ENCODE peak calls at places on chromosomes 11 and 22, in ten cellular contexts. K is transverse colon, B is body of pancreas, J is tibial nerve, R is esophagus muscularis mucosa, P is H1, H is endothelial cell of umbilical vein, Y is ovary, Z is right lobe of liver, X is vagina. F is an unnamed sample.

GRCh38 chr11:81915045-81915444 is 818.6 kb downstream of the FAM181B start:
- DNase-seq in K (no peak), B (no peak), J (no peak), R (no peak), P (no peak), H (no peak), Y (no peak), Z (no peak), X (no peak), F (no peak)

GRCh38 chr22:17237031-17237668 is 17.9 kb upstream of the ADA2 start:
- DNase-seq in K (no peak), B (no peak), J (no peak), R (no peak), P (no peak), H (no peak), Y (no peak), Z (no peak), X (no peak), F (no peak)

GRCh38 chr11:134579709-134580634 is 167.9 kb upstream of the B3GAT1 start:
- DNase-seq in K (peak), B (no peak), J (no peak), R (peak), P (peak), H (no peak), Y (no peak), Z (no peak), X (peak), F (no peak)

GRCh38 chr11:1281974-1282365 is 27.5 kb downstream of the TOLLIP start:
- DNase-seq in K (no peak), B (no peak), J (no peak), R (no peak), P (no peak), H (no peak), Y (no peak), Z (no peak), X (no peak), F (no peak)

GRCh38 chr11:118699508-118700220 is 20.2 kb upstream of the TREH start:
- DNase-seq in K (no peak), B (no peak), J (no peak), R (no peak), P (no peak), H (no peak), Y (no peak), Z (no peak), X (no peak), F (no peak)

GRCh38 chr22:46653596-46653995 is 33.4 kb downstream of the GRAMD4 start:
- DNase-seq in K (peak), B (no peak), J (no peak), R (no peak), P (no peak), H (no peak), Y (no peak), Z (no peak), X (no peak), F (no peak)

GRCh38 chr11:7964873-7965272 is 374 bp downstream of the NLRP10 start:
- DNase-seq in K (no peak), B (no peak), J (no peak), R (no peak), P (no peak), H (no peak), Y (no peak), Z (no peak), X (no peak), F (no peak)

GRCh38 chr11:37597776-37598175 is 999.7 kb upstream of the RAG2 start:
- DNase-seq in K (no peak), B (no peak), J (no peak), R (no peak), P (no peak), H (no peak), Y (no peak), Z (no peak), X (no peak), F (no peak)

GRCh38 chr22:46068908-46069481 is 81.3 kb upstream of the PPARA start:
- DNase-seq in K (peak), B (peak), J (peak), R (no peak), P (no peak), H (no peak), Y (no peak), Z (peak), X (no peak), F (no peak)

GRCh38 chr11:62104816-62105610 is 18.8 kb upstream of the INCENP start:
- DNase-seq in K (no peak), B (no peak), J (no peak), R (no peak), P (no peak), H (peak), Y (peak), Z (no peak), X (no peak), F (peak)

GRCh38 chr11:79050784-79051183 is 390.0 kb downstream of the TENM4 start:
- DNase-seq in K (no peak), B (no peak), J (no peak), R (no peak), P (no peak), H (no peak), Y (peak), Z (no peak), X (no peak), F (no peak)

GRCh38 chr11:6611092-6612007 is 666 bp downstream of the TAF10 start:
- DNase-seq in K (peak), B (peak), J (no peak), R (no peak), P (peak), H (peak), Y (peak), Z (peak), X (peak), F (peak)

GRCh38 chr11:975824-976223 is 50.2 kb downstream of the AP2A2 start:
- DNase-seq in K (no peak), B (no peak), J (no peak), R (no peak), P (peak), H (peak), Y (no peak), Z (no peak), X (no peak), F (peak)

GRCh38 chr11:35688023-35688422 is 25.4 kb downstream of the TRIM44 start:
- DNase-seq in K (no peak), B (no peak), J (no peak), R (no peak), P (no peak), H (peak), Y (no peak), Z (no peak), X (no peak), F (no peak)

GRCh38 chr11:114308689-114309089 is 12.5 kb downstream of the NNMT start:
- DNase-seq in K (no peak), B (no peak), J (no peak), R (peak), P (no peak), H (no peak), Y (no peak), Z (no peak), X (no peak), F (no peak)

GRCh38 chr22:35883028-35883620 is 145.5 kb downstream of the RBFOX2 start:
- DNase-seq in K (no peak), B (no peak), J (no peak), R (no peak), P (no peak), H (peak), Y (no peak), Z (no peak), X (no peak), F (no peak)

GRCh38 chr11:73236879-73237278 is 18.8 kb downstream of the P2RY2 start:
- DNase-seq in K (peak), B (peak), J (no peak), R (no peak), P (peak), H (peak), Y (no peak), Z (peak), X (no peak), F (peak)

GRCh38 chr11:132131051-132131450 is 760.6 kb downstream of the NTM start:
- DNase-seq in K (no peak), B (no peak), J (no peak), R (no peak), P (no peak), H (peak), Y (no peak), Z (no peak), X (no peak), F (no peak)

GRCh38 chr11:68982134-68982533 is 1.3 kb upstream of the MRGPRD start:
- DNase-seq in K (no peak), B (no peak), J (no peak), R (no peak), P (no peak), H (no peak), Y (no peak), Z (no peak), X (no peak), F (no peak)

DNA sequence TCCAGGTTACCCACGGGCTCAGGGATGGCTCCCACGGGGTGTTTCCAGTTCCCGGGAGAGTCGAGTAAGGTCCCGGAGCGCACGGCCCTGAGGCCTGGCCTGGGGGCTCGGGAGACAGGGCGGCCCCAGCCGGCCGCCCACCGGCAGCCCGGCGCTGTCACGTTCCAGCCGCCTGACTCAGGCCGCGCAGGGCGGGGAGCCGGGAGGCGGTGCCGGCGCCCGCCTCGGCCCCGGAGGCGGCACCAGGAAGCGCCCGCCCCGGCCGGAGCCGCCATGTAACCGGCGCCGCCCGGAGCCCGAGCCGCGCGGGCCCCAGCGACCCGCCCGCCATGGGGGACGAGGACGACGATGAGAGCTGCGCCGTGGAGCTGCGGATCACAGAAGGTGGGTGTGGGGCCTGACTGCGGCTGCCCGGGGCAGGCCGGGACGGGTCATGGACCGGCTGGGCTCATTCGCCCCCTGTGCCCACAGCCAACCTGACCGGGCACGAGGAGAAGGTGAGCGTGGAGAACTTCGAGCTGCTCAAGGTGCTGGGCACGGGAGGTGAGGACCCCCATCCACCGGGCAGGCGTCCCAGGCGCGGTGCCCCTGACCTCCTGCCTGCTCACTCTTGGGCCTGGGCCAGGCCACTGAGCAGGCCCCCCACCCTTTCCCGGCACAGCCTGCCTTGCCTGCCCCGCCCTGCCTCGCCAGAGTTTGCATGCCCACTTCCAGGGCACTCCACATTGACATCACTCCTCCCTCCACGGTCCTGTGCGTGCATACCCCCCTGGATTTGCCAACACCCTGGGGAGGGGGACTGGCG is at the start of gene RPS6KA4:
- DNase-seq in K (peak), B (peak), J (peak), R (no peak), P (peak), H (peak), Y (peak), Z (peak), X (no peak), F (peak)
- TF ChIP-seq POLR2A in K (peak), B (peak), J (peak), R (no peak), P (no peak), H (peak), Y (peak), Z (peak), X (peak), F (peak)

DNA sequence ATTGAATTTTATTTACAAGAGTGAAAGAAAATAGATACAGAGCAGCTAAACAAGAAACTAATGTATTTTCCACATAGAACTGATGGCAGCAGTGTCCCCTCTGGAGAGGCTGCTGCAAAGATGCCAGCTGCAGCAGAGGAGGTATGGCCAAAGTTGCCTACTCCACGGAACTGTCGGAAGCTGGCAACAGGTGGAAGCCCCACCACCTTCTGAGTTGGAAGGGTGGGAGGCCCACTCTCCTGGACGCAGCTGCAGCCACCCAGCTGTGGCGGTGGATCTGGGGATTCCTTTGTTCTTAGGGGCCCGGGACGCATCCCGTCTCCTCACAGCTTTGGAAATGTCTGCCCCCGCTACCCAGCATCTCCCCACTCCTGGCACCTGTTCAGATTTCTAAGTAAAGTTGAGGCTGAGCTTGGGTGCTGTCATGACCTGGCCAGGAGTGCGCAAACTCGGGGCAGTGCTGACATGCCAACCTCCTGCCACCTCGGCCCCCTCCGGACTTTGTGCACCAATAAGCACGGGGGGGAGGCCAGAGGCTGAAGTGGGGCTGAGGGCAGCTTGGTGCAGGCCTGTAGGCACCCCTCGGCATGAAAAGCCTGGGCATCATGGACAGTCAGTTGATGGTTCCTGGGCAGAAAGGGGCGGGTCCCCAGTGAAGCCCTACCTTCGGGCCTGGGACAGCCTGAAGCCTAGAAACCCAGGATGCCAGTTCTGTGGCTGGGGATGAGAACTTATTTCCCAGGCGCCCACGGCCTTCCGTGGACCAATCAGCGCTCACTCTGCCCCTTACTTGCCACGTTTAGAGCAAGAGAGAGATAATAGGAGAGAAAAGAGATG is 1071.4 kb downstream of the JRKL start:
- DNase-seq in K (no peak), B (no peak), J (no peak), R (no peak), P (no peak), H (no peak), Y (no peak), Z (no peak), X (no peak), F (no peak)
- TF ChIP-seq POLR2A in K (no peak), B (no peak), J (no peak), R (no peak), P (no peak), H (no peak), Y (no peak), Z (no peak), X (no peak), F (no peak)

GRCh38 chr22:38733329-38734202 is 22.2 kb downstream of the SUN2 start:
- DNase-seq in K (peak), B (peak), J (peak), R (peak), P (peak), H (peak), Y (peak), Z (peak), X (no peak), F (peak)
- TF ChIP-seq POLR2A in K (no peak), B (peak), J (no peak), R (no peak), P (no peak), H (no peak), Y (no peak), Z (peak), X (no peak), F (peak)

DNA sequence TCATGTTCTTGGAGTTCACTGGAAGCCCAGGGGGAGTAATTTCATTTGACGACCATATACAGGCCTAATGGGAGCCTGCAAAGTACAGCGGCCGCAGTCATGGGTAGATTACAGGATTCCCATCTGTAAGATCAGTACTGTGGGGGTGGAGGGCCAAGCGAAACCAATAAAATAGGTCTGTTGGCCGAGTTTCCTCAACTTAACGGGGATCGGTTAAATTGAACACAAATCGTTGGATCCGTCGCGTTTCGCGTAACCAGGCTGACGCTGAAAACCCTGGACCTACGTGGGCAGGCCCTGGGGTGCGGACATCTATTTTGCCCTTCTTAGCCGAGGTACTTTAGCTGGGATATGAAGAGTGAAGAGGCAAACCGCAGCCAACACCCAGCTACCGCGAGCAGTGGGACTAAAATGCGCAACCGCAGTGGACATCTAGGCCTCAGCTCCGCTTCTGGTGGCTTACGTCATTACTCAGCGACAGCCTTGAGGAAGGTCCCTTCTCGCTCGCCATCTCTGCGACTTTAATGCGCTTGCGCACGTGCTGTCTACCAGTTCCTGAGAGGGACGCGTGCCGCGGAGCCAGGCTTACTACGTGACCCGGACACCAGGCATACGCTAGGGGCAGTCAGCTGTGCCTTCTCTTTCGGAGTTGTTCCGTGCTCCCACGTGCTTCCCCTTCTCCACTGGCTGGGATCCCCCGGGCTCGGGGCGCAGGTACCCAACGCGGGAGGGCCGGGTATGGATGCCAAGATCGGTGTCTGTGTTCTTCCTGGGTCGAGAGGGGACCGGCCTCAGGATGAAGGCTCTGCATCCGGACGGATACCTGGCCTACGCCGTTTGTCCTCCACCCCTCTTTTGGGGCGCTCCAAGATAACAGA is at the start of gene NAT10:
- DNase-seq in K (peak), B (peak), J (peak), R (peak), P (peak), H (peak), Y (peak), Z (peak), X (peak), F (peak)
- TF ChIP-seq POLR2A in K (peak), B (peak), J (peak), R (peak), P (peak), H (peak), Y (peak), Z (peak), X (peak), F (peak)

GRCh38 chr22:26428515-26429457 is at the start of gene ASPHD2:
- DNase-seq in K (peak), B (peak), J (no peak), R (no peak), P (peak), H (peak), Y (peak), Z (peak), X (no peak), F (peak)
- TF ChIP-seq POLR2A in K (peak), B (peak), J (no peak), R (no peak), P (peak), H (peak), Y (no peak), Z (peak), X (peak), F (no peak)

DNA sequence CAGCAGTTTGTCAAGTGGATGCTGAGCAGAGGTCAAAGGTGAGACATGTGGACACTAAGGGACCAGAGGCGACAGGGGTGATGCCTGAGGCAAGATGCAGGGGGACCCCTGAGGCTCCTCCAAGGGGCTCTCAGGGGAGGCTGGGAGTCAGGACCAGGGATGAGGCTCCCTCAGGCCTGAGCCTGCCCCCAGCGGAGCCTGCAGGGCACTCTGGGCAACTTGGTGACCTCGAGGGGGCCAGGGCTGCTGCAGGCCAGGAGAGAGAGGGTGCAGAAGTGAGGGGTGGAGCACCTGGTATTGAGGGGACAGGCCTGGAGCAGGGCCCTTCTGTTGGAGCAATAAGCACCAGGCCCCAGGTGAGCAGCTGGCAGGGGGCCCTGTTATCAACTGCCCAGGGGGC is 6.1 kb downstream of the EHBP1L1 start:
- DNase-seq in K (no peak), B (no peak), J (no peak), R (no peak), P (no peak), H (no peak), Y (no peak), Z (no peak), X (no peak), F (no peak)
- TF ChIP-seq POLR2A in K (no peak), B (no peak), J (no peak), R (no peak), P (no peak), H (no peak), Y (no peak), Z (no peak), X (no peak), F (no peak)

GRCh38 chr11:46420513-46420912 is 28.9 kb upstream of the CHRM4 start:
- DNase-seq in K (no peak), B (no peak), J (no peak), R (no peak), P (no peak), H (no peak), Y (no peak), Z (no peak), X (no peak), F (no peak)

GRCh38 chr11:46421257-46421880 is 29.8 kb upstream of the CHRM4 start:
- DNase-seq in K (no peak), B (no peak), J (no peak), R (no peak), P (no peak), H (no peak), Y (no peak), Z (no peak), X (no peak), F (peak)

GRCh38 chr11:46418751-46419150 is 27.2 kb upstream of the CHRM4 start:
- DNase-seq in K (no peak), B (no peak), J (no peak), R (no peak), P (no peak), H (no peak), Y (no peak), Z (no peak), X (no peak), F (no peak)

GRCh38 chr11:46426233-46426991 is 34.8 kb upstream of the CHRM4 start:
- DNase-seq in K (no peak), B (no peak), J (no peak), R (no peak), P (no peak), H (no peak), Y (no peak), Z (no peak), X (no peak), F (no peak)

GRCh38 chr11:46422588-46422987 is 31.0 kb upstream of the CHRM4 start:
- DNase-seq in K (no peak), B (no peak), J (no peak), R (no peak), P (no peak), H (no peak), Y (no peak), Z (no peak), X (no peak), F (no peak)
- TF ChIP-seq POLR2A in K (no peak), B (no peak), J (no peak), R (no peak), P (no peak), H (no peak), Y (no peak), Z (no peak), X (no peak), F (no peak)

GRCh38 chr11:20113147-20113435 is 47.2 kb downstream of the DBX1 start:
- DNase-seq in K (no peak), B (no peak), J (no peak), R (no peak), P (no peak), H (no peak), Y (no peak), Z (no peak), X (no peak), F (peak)
- TF ChIP-seq POLR2A in K (no peak), B (no peak), J (no peak), R (no peak), P (no peak), H (no peak), Y (no peak), Z (no peak), X (no peak), F (no peak)

GRCh38 chr11:22829231-22830081 is at the start of gene SVIP:
- DNase-seq in K (peak), B (peak), J (peak), R (peak), P (peak), H (peak), Y (peak), Z (peak), X (peak), F (peak)
- TF ChIP-seq POLR2A in K (peak), B (peak), J (peak), R (peak), P (no peak), H (peak), Y (peak), Z (peak), X (peak), F (peak)

GRCh38 chr22:20781272-20781990 is 7.5 kb downstream of the SERPIND1 start:
- DNase-seq in K (no peak), B (no peak), J (no peak), R (no peak), P (no peak), H (no peak), Y (no peak), Z (peak), X (no peak), F (peak)
- TF ChIP-seq POLR2A in K (no peak), B (no peak), J (no peak), R (no peak), P (no peak), H (no peak), Y (no peak), Z (no peak), X (no peak), F (no peak)

F was measured in erythroblast.